ENCODE peak calls at places on chromosomes 6 and 20, in four cellular contexts. L, I, T and N are unnamed samples.

GRCh38 chr20:45934046-45934586 is 367 bp upstream of the PCIF1 start:
- DNase-seq in I (peak), L (no peak), T (peak), N (no peak)

GRCh38 chr20:924639-925038 is 8.5 kb upstream of the ANGPT4 start:
- DNase-seq in I (no peak), T (no peak), L (no peak), N (no peak)

GRCh38 chr6:47646689-47647088 is 51.7 kb upstream of the ADGRF4 start:
- DNase-seq in T (no peak), L (peak), I (peak), N (no peak)

GRCh38 chr6:54681987-54682386 is 164.6 kb upstream of the FAM83B start:
- DNase-seq in L (peak), T (no peak), I (peak), N (no peak)

GRCh38 chr6:44932651-44933091 is 395.5 kb upstream of the RUNX2 start:
- DNase-seq in L (no peak), T (no peak), I (no peak), N (no peak)

GRCh38 chr6:6191476-6191875 is 129.0 kb downstream of the F13A1 start:
- DNase-seq in T (no peak), L (peak), I (no peak), N (no peak)

GRCh38 chr6:77403424-77403823 is 59.9 kb downstream of the HTR1B start:
- DNase-seq in L (peak), I (peak), T (no peak), N (no peak)

GRCh38 chr6:170344631-170345576 is 38.3 kb downstream of the FAM120B start:
- DNase-seq in L (peak), T (no peak), I (peak), N (no peak)

GRCh38 chr20:45880988-45881788 is at the start of gene ZSWIM1:
- DNase-seq in I (peak), T (peak), L (peak), N (peak)

GRCh38 chr6:20841806-20842205 is 307.5 kb downstream of the CDKAL1 start:
- DNase-seq in I (no peak), T (no peak), L (no peak), N (no peak)

GRCh38 chr6:37965964-37966676 is 146.6 kb downstream of the ZFAND3 start:
- DNase-seq in I (peak), T (no peak), L (peak), N (peak)

GRCh38 chr6:79878142-79878748 is 69.1 kb downstream of the ELOVL4 start:
- DNase-seq in L (peak), I (peak), T (no peak), N (no peak)

GRCh38 chr20:24978493-24978892 is 14.1 kb downstream of the APMAP start:
- DNase-seq in I (no peak), L (no peak), T (peak), N (no peak)

GRCh38 chr20:44738779-44739477 is 6.7 kb upstream of the KCNK15 start:
- DNase-seq in L (peak), T (peak), I (peak), N (no peak)

GRCh38 chr6:72238900-72239299 is 352.6 kb downstream of the RIMS1 start:
- DNase-seq in T (no peak), I (peak), L (no peak), N (no peak)

GRCh38 chr20:50701055-50701963 is 10.0 kb upstream of the RIPOR3 start:
- DNase-seq in T (no peak), L (no peak), I (no peak), N (no peak)

GRCh38 chr20:17515053-17515452 is 16.1 kb downstream of the BFSP1 start:
- DNase-seq in I (no peak), T (no peak), L (no peak), N (no peak)

GRCh38 chr20:6685181-6685582 is 82.3 kb upstream of the BMP2 start:
- DNase-seq in T (no peak), L (peak), I (peak), N (no peak)

GRCh38 chr20:50744143-50744792 is 12.9 kb downstream of the PARD6B start:
- DNase-seq in L (peak), T (peak), I (peak), N (no peak)

GRCh38 chr6:141484726-141485125 is 648.0 kb upstream of the GJE1 start:
- DNase-seq in L (no peak), I (no peak), T (no peak), N (no peak)

GRCh38 chr6:169371344-169372144 is 117.9 kb upstream of the THBS2 start:
- DNase-seq in I (no peak), L (peak), T (no peak), N (no peak)

GRCh38 chr20:57080796-57081195 is 185.6 kb downstream of the BMP7 start:
- DNase-seq in I (peak), T (no peak), L (peak), N (no peak)
- TF ChIP-seq CTCF in I (peak), T (no peak), L (peak), N (no peak)

GRCh38 chr6:105300090-105300489 is 102.8 kb downstream of the PREP start:
- DNase-seq in T (no peak), L (no peak), I (no peak), N (no peak)

GRCh38 chr6:105301072-105301503 is 101.8 kb downstream of the PREP start:
- DNase-seq in I (no peak), L (no peak), T (no peak), N (no peak)

GRCh38 chr6:105304366-105304765 is 98.5 kb downstream of the PREP start:
- DNase-seq in L (no peak), T (no peak), I (no peak), N (no peak)

GRCh38 chr6:105301756-105302616 is 100.9 kb downstream of the PREP start:
- DNase-seq in L (no peak), T (no peak), I (peak), N (no peak)

GRCh38 chr6:105302617-105303128 is 100.2 kb downstream of the PREP start:
- DNase-seq in I (peak), L (no peak), T (no peak), N (no peak)
- TF ChIP-seq CTCF in I (peak), L (no peak), T (no peak), N (no peak)

DNA sequence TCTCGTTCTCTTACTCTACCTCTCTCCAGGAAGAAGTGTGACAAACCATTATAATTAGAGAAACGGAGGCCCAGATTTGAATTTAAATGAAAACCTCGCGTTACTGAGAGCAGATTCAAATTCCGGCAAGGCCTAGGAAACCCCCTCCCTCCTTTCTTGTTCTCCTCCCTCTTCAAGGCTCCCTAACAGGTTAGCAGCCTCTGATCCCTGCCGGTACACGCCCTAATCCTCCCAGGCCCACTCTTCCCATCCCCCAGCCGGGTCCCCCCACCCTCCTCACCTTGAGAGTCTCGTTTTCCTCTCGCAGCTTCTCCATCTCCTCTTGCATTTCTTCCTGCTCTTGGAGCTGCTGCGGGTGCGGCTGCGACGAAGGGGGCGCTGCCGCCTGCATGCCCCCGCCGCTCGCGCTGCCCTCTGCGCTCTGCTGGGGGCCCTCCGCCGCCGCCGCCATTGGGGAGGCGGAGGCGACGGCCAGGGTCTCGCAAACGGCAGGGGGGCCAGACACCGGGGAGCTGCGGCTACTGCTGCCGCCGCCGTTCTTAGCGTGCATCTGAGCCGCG is 3.8 kb downstream of the MTCL3 start:
- DNase-seq in I (no peak), L (no peak), T (no peak), N (no peak)
- TF ChIP-seq CTCF in I (no peak), L (no peak), T (no peak), N (peak)

GRCh38 chr20:62708591-62709536 is at the start of gene NTSR1:
- DNase-seq in I (no peak), T (no peak), L (no peak), N (no peak)

GRCh38 chr20:62706857-62707256 is 1.8 kb upstream of the NTSR1 start:
- DNase-seq in T (no peak), I (no peak), L (no peak), N (no peak)

GRCh38 chr20:62709537-62709905 is 885 bp downstream of the NTSR1 start:
- DNase-seq in L (no peak), T (no peak), I (no peak), N (no peak)

GRCh38 chr20:62707281-62707941 is 1.2 kb upstream of the NTSR1 start:
- DNase-seq in T (no peak), I (peak), L (no peak), N (no peak)

DNA sequence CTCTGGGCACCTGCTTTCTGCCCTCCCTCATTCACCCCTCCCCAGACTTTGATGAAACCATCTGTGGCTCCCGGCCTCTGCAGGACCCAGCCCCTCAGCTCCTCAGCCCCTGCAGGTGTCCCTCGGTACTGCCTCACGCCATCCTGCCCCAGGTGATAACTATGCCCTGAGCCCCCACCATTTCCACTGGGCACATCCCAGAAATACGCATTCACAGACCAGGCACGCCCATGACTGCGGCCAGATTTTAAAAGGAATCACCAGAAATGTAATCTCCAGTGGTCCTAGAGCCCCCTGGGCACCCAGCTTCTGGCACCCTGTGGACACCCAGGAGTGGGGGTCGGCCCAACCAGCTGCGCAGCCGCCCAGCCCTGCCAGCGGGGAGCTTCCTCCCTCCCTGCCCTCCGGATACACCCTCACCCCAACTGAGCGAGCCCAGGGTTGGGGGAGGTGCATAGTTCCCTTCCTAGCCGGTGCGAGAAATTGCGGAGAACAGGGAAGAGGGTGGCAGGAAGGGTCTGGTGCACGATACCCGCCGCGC is 585 bp upstream of the NTSR1 start:
- DNase-seq in I (peak), T (no peak), L (peak), N (no peak)
- TF ChIP-seq CTCF in I (peak), T (no peak), L (peak), N (peak)

DNA sequence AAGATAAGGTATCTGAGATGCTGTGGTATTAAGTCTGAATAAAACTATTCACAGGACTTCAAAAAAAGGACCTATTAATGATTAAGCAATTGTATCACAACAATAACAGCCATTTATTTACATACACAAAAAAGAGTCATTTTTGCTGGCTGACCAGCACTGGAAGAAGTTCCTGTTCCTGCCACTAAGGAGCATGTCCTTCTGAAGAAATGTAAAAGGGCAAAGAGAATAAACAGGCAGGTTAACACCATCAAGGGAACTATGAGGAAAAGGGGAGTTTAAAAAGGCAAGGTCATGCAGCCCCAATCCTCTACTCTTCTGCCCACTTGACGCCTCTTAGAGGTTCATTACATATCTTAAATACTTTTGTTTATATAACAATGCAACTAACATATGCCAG is 39.3 kb downstream of the REPS1 start:
- DNase-seq in T (no peak), L (no peak), I (no peak), N (no peak)
- TF ChIP-seq CTCF in T (no peak), L (no peak), I (no peak), N (no peak)

GRCh38 chr6:155461636-155462035 is 6.0 kb upstream of the NOX3 start:
- DNase-seq in T (no peak), I (no peak), L (no peak), N (no peak)
- TF ChIP-seq CTCF in T (no peak), I (no peak), L (no peak), N (no peak)

DNA sequence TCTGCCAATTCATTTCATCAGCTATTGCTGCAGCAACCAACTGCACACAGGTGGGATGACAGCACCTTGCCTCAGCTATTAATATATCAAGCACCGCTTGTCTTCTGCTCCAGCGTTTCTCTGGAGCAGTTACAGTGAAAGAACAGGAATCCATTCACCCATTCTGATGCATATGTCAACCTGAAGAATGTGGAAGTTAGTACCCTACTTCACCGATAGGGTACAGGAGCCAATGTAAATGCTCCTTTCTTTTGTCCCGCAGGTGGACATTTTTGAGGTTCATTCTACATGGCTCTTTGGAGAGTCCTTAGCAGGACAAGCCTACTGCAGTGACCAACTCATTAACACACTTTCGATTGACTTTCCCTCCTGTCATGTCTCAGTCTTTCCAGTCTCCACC is 139.9 kb upstream of the PRND start:
- DNase-seq in I (no peak), T (no peak), L (no peak), N (no peak)
- TF ChIP-seq CTCF in I (no peak), T (no peak), L (no peak), N (peak)

GRCh38 chr6:151958332-151958731 is 150.8 kb downstream of the ESR1 start:
- DNase-seq in T (no peak), L (peak), I (peak), N (no peak)
- TF ChIP-seq CTCF in T (no peak), L (no peak), I (no peak), N (no peak)